ENCODE peak calls at places on chromosomes 13 and 19, in six cellular contexts. Q is DND-41, I is PC-3, T is neural progenitor cell, B is astrocyte, P is mammary epithelial cell. F is an unnamed sample.

GRCh38 chr13:20526664-20527063 is 1.0 kb upstream of the CRYL1 start:
- DNase-seq in P (no peak), Q (peak; percentile 18), I (no peak), T (no peak), B (no peak), F (no peak)

GRCh38 chr19:8617984-8618383 is 7.5 kb upstream of the ADAMTS10 start:
- DNase-seq in Q (no peak), B (no peak), I (no peak), P (no peak), T (no peak), F (no peak)

GRCh38 chr13:52842440-52842839 is 6.0 kb downstream of the PCDH8 start:
- DNase-seq in T (no peak), P (no peak), Q (no peak), B (no peak), I (no peak), F (peak; percentile 75)

GRCh38 chr13:102402292-102402691 is 444 bp upstream of the FGF14 start:
- DNase-seq in Q (no peak), T (peak; percentile 91), I (no peak), B (peak; percentile 44), P (no peak), F (no peak)

GRCh38 chr19:17883627-17884413 is 12.1 kb downstream of the SLC5A5 start:
- DNase-seq in T (no peak), P (no peak), Q (no peak), B (no peak), I (no peak), F (no peak)

GRCh38 chr13:26563713-26564112 is 6.2 kb downstream of the WASF3 start:
- DNase-seq in T (no peak), B (no peak), Q (no peak), I (no peak), P (no peak), F (no peak)

GRCh38 chr19:11425719-11426457 is 6.8 kb upstream of the RGL3 start:
- DNase-seq in T (no peak), Q (peak; percentile 23), B (no peak), I (no peak), P (no peak), F (no peak)

GRCh38 chr19:49539192-49539952 is 11.6 kb downstream of the RCN3 start:
- DNase-seq in I (no peak), P (no peak), B (no peak), T (no peak), Q (no peak), F (no peak)

GRCh38 chr13:21318891-21319532 is 140.1 kb downstream of the ZDHHC20 start:
- DNase-seq in P (no peak), B (no peak), T (no peak), I (no peak), Q (no peak), F (no peak)

GRCh38 chr13:114112231-114112825 is 20.1 kb downstream of the RASA3 start:
- DNase-seq in T (peak; percentile 80), P (no peak), B (no peak), I (no peak), Q (no peak), F (no peak)

GRCh38 chr13:96994030-96994848 is at the start of gene OXGR1:
- DNase-seq in T (peak; percentile 36), Q (no peak), P (no peak), I (no peak), B (no peak), F (no peak)

GRCh38 chr13:20401958-20402856 is 123.5 kb downstream of the CRYL1 start:
- DNase-seq in B (peak; percentile 79), I (peak; percentile 91), Q (no peak), T (no peak), P (peak; percentile 55), F (no peak)

GRCh38 chr13:112895521-112896465 is 73.2 kb upstream of the MCF2L start:
- DNase-seq in B (no peak), T (no peak), P (no peak), I (no peak), Q (no peak), F (no peak)

GRCh38 chr19:5637971-5638370 is 15.1 kb downstream of the SAFB start:
- DNase-seq in B (no peak), I (no peak), T (no peak), P (no peak), Q (no peak), F (no peak)

GRCh38 chr13:21675095-21676007 is 4.5 kb downstream of the FGF9 start:
- DNase-seq in T (peak; percentile 56), I (no peak), P (no peak), B (no peak), Q (no peak), F (no peak)

GRCh38 chr19:6999938-7000732 is 21.1 kb downstream of the MBD3L2B start:
- DNase-seq in Q (no peak), B (no peak), I (no peak), P (no peak), T (no peak), F (no peak)
- H3K9me3 ChIP-seq in Q (no peaks in the 10 kb centered on the region), B (peaks cover 9% of the 10 kb centered on the region), I (no peaks in the 10 kb centered on the region), P (peaks cover 3% of the 10 kb centered on the region), T (peaks cover 8% of the 10 kb centered on the region), F (no peaks in the 10 kb centered on the region)

GRCh38 chr19:2512523-2513431 is 36.9 kb downstream of the GADD45B start:
- DNase-seq in B (no peak), T (no peak), I (no peak), P (no peak), Q (no peak), F (no peak)

GRCh38 chr19:2509096-2509495 is 33.2 kb downstream of the GADD45B start:
- DNase-seq in Q (no peak), B (no peak), T (no peak), P (no peak), I (no peak), F (no peak)

GRCh38 chr19:2514981-2515518 is 39.1 kb downstream of the GADD45B start:
- DNase-seq in Q (no peak), B (no peak), P (no peak), I (no peak), T (no peak), F (no peak)

GRCh38 chr19:2511991-2512390 is 36.1 kb downstream of the GADD45B start:
- DNase-seq in B (no peak), I (no peak), T (no peak), P (no peak), Q (no peak), F (no peak)

DNA sequence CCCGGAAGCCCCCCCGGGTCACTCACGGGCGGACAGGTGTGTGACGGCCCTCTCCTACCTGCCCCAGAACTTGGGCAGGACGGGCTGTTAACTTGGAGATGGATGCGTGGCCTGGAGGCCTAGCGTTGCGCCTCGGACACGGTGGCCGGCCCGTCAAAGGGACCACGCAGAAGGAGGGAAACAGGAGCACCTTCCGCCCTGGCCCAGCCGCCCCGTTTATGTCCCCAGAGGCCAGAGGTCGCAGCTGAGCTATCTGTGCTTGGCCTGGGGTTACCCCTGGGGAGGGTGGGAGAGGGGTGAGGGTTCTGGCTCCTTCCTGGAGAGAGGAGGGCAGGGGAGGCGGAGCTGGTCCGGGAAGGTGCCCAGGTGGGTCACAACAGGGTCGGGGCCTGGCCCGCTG is 35.6 kb downstream of the GADD45B start:
- DNase-seq in B (no peak), T (no peak), P (no peak), I (no peak), Q (no peak), F (no peak)
- H3K27ac ChIP-seq in B (no peak overlapping the region), T (no peak overlapping the region), P (no peak overlapping the region), I (no peak overlapping the region), Q (no peak overlapping the region), F (no peak overlapping the region)

GRCh38 chr19:12692960-12693359 is 3.5 kb downstream of the FBXW9 start:
- DNase-seq in T (no peak), I (no peak), B (no peak), P (no peak), Q (no peak), F (no peak)

GRCh38 chr19:12695514-12695913 is 917 bp downstream of the FBXW9 start:
- DNase-seq in P (no peak), I (no peak), Q (no peak), B (no peak), T (no peak), F (no peak)

GRCh38 chr19:12695090-12695489 is 1.3 kb downstream of the FBXW9 start:
- DNase-seq in I (no peak), T (no peak), Q (no peak), P (no peak), B (no peak), F (no peak)

GRCh38 chr19:12695997-12696365 is 450 bp downstream of the FBXW9 start:
- DNase-seq in T (no peak), Q (peak; percentile 25), I (no peak), P (no peak), B (no peak), F (no peak)

DNA sequence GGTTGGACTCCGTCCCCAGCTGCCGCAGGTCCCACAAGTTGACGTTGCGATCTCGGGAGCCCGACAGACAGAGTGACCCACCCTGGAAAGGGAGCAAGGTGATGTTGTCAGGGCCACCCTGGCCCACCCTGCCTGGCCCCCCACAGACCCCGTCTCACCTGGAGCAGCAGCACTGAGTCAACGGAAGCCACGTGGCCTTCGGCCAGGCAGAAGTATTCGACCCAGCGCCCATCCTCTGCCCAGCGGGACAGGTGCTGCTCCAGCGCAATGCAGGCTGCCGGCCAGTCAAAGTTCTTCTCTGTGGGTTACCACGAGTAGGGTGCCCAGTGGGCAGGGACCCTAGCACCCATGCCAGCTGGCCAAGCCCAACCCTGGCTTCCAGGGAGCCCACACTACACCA is 1.8 kb downstream of the FBXW9 start:
- DNase-seq in Q (no peak), B (no peak), P (no peak), I (no peak), T (no peak), F (no peak)
- H3K9ac ChIP-seq in Q (no peak overlapping the region), B (no peak overlapping the region), P (no peak overlapping the region), I (no peak overlapping the region), T (no peak overlapping the region), F (no peak overlapping the region)

DNA sequence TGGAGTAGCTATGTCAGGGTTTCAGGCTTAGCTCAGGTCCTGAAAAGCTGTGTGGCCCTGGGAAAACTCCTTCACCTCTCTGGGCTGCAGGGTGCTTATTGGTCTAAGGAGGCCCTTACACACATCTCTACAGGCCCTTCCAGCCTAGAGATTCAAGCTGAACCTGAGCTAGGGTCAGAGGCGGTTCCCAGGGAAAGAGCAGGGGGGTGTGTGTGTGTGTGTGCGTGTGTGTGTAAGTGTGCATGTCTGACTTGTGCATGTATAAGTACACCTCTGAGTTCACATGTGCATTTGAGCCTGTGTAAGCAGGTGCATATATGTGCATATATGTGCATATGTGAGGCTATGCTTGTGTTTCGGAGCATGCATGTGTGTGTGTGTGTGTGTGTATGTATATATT is 150.0 kb upstream of the TSHZ3 start:
- DNase-seq in I (no peak), B (no peak), P (no peak), T (no peak), Q (no peak), F (no peak)
- H3K9me3 ChIP-seq in I (no peaks in the 10 kb centered on the region), B (no peaks in the 10 kb centered on the region), P (no peaks in the 10 kb centered on the region), T (no peaks in the 10 kb centered on the region), Q (no peaks in the 10 kb centered on the region), F (no peaks in the 10 kb centered on the region)

GRCh38 chr19:39342647-39343305 is 555 bp downstream of the SAMD4B start:
- DNase-seq in B (no peak), T (peak; percentile 35), P (no peak), I (no peak), Q (no peak), F (no peak)
- H3K27ac ChIP-seq in B (peak overlapping the region; percentile 60), T (no peak overlapping the region), P (peak overlapping the region; percentile 81), I (no peak overlapping the region), Q (peak overlapping the region; percentile 58), F (peak overlapping the region; percentile 13)